ENCODE peak calls at places on chromosomes 3 and 15, in four cellular contexts. One of them, this sample, is unnamed.

GRCh38 chr15:51669381-51669780 is 11.9 kb upstream of the SCG3 start:
- DNase-seq in colonic mucosa: no peak
- DNase-seq in breast epithelium: no peak
- DNase-seq in psoas muscle: no peak
- DNase-seq in this sample: no peak

GRCh38 chr3:108546249-108546648 is 35.9 kb upstream of the MYH15 start:
- DNase-seq in colonic mucosa: no peak
- DNase-seq in breast epithelium: no peak
- DNase-seq in psoas muscle: no peak
- DNase-seq in this sample: no peak

GRCh38 chr3:32961189-32961715 is 9.8 kb downstream of the CCR4 start:
- DNase-seq in colonic mucosa: no peak
- DNase-seq in breast epithelium: no peak
- DNase-seq in psoas muscle: no peak
- DNase-seq in this sample: no peak

GRCh38 chr15:28783873-28784272 is 64.6 kb downstream of the GOLGA6L7 start:
- DNase-seq in colonic mucosa: no peak
- DNase-seq in breast epithelium: no peak
- DNase-seq in psoas muscle: no peak
- DNase-seq in this sample: no peak

GRCh38 chr15:77027697-77028450 is 32.9 kb downstream of the PSTPIP1 start:
- DNase-seq in colonic mucosa: peak
- DNase-seq in breast epithelium: peak
- DNase-seq in psoas muscle: peak
- DNase-seq in this sample: no peak

GRCh38 chr15:101664303-101664913 is 12.2 kb upstream of the TM2D3 start:
- DNase-seq in colonic mucosa: no peak
- DNase-seq in breast epithelium: no peak
- DNase-seq in psoas muscle: no peak
- DNase-seq in this sample: no peak

GRCh38 chr3:65732060-65732933 is 306.4 kb downstream of the MAGI1 start:
- DNase-seq in colonic mucosa: peak
- DNase-seq in breast epithelium: no peak
- DNase-seq in psoas muscle: no peak
- DNase-seq in this sample: peak

GRCh38 chr15:53520867-53521525 is 238.5 kb downstream of the WDR72 start:
- DNase-seq in colonic mucosa: no peak
- DNase-seq in breast epithelium: no peak
- DNase-seq in psoas muscle: no peak
- DNase-seq in this sample: peak

GRCh38 chr3:155283092-155284056 is 10.1 kb downstream of the STRIT1 start:
- DNase-seq in colonic mucosa: no peak
- DNase-seq in breast epithelium: no peak
- DNase-seq in psoas muscle: no peak
- DNase-seq in this sample: no peak

GRCh38 chr3:53796161-53796560 is 50.1 kb downstream of the CHDH start:
- DNase-seq in colonic mucosa: peak
- DNase-seq in breast epithelium: no peak
- DNase-seq in psoas muscle: no peak
- DNase-seq in this sample: no peak

GRCh38 chr3:36653095-36653494 is 111.3 kb downstream of the DCLK3 start:
- DNase-seq in colonic mucosa: no peak
- DNase-seq in breast epithelium: no peak
- DNase-seq in psoas muscle: no peak
- DNase-seq in this sample: no peak

GRCh38 chr15:62035256-62035908 is 24.9 kb downstream of the VPS13C start:
- DNase-seq in colonic mucosa: no peak
- DNase-seq in breast epithelium: no peak
- DNase-seq in psoas muscle: no peak
- DNase-seq in this sample: peak

GRCh38 chr3:32440481-32441350 is 49.1 kb downstream of the CMTM7 start:
- DNase-seq in colonic mucosa: peak
- DNase-seq in breast epithelium: no peak
- DNase-seq in psoas muscle: no peak
- DNase-seq in this sample: no peak

GRCh38 chr15:95365615-95366107 is 964.8 kb upstream of the NR2F2 start:
- DNase-seq in colonic mucosa: no peak
- DNase-seq in breast epithelium: no peak
- DNase-seq in psoas muscle: no peak
- DNase-seq in this sample: no peak

GRCh38 chr15:66611257-66612053 is 45.7 kb upstream of the LCTL start:
- DNase-seq in colonic mucosa: no peak
- DNase-seq in breast epithelium: no peak
- DNase-seq in psoas muscle: no peak
- DNase-seq in this sample: no peak

GRCh38 chr3:21750831-21751391 is at the start of gene ZNF385D:
- DNase-seq in colonic mucosa: peak
- DNase-seq in breast epithelium: peak
- DNase-seq in psoas muscle: peak
- DNase-seq in this sample: peak

GRCh38 chr3:150278843-150279341 is 129.2 kb upstream of the TSC22D2 start:
- DNase-seq in colonic mucosa: peak
- DNase-seq in breast epithelium: peak
- DNase-seq in psoas muscle: no peak
- DNase-seq in this sample: no peak

GRCh38 chr3:178699810-178700209 is 163.6 kb downstream of the KCNMB2 start:
- DNase-seq in colonic mucosa: no peak
- DNase-seq in breast epithelium: no peak
- DNase-seq in psoas muscle: no peak
- DNase-seq in this sample: peak

GRCh38 chr3:168608926-168609325 is 513.2 kb upstream of the GOLIM4 start:
- DNase-seq in colonic mucosa: no peak
- DNase-seq in breast epithelium: no peak
- DNase-seq in psoas muscle: no peak
- DNase-seq in this sample: no peak

GRCh38 chr3:96449803-96450202 is 364.6 kb upstream of the EPHA6 start:
- DNase-seq in colonic mucosa: peak
- DNase-seq in breast epithelium: no peak
- DNase-seq in psoas muscle: no peak
- DNase-seq in this sample: no peak

GRCh38 chr15:49734831-49735508 is 114.1 kb downstream of the DTWD1 start:
- DNase-seq in colonic mucosa: no peak
- DNase-seq in breast epithelium: no peak
- DNase-seq in psoas muscle: no peak
- DNase-seq in this sample: no peak

GRCh38 chr3:41682996-41683395 is 278.9 kb downstream of the ULK4 start:
- DNase-seq in colonic mucosa: no peak
- DNase-seq in breast epithelium: no peak
- DNase-seq in psoas muscle: no peak
- DNase-seq in this sample: peak

GRCh38 chr15:48617619-48618018 is 27.9 kb downstream of the FBN1 start:
- DNase-seq in colonic mucosa: peak
- DNase-seq in breast epithelium: no peak
- DNase-seq in psoas muscle: no peak
- DNase-seq in this sample: peak

DNA sequence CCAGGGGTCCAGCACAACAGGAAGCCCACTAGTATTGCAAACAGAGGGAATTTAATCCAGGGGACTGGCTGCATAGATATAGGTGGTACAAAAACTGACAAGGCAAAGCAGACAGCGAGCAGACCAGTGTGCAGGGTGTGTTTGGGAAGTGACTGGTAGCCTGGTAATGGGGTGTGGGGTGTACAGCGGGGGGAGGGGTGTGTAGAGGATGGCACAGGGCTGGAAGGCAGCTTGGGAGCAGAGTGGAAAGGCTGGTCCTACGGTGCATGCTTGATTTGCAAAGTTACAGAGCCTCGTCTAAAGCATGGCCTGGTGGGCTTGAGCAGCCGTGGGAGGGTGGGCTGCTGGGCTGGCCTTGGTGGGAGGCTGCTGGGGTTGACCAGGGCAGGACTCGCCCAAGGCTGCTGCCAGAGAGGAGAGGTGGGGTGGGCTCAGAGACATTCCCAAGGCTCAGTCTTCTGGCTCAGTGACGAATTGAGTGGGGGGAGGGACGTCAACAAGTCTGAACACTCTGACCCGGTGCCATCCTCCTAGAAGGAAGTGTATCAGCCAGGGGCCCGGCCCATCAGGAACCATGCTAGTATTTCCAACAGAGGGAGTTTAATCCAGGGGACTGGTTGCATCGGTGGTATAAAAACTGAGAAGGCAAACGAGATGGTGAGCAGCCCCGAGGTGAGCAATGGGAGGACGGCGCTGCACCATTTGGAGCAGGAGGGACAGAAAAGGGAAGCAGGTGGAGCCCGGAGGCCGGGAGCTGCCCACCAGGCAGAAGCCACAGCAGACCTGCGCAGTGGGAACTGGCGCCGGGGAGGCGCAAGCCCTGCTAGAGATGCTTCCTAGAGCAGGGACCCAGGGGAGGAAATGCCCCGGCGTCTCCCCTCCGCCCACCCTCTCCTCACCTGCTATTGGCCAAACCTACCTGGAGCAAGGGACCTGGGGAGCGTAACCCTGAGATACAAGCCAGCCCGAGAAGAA is 29.2 kb downstream of the CPN2 start:
- DNase-seq in colonic mucosa: no peak
- DNase-seq in breast epithelium: no peak
- DNase-seq in psoas muscle: no peak
- DNase-seq in this sample: no peak
- H3K4me3 ChIP-seq in colonic mucosa: no peak
- H3K4me3 ChIP-seq in breast epithelium: no peak
- H3K4me3 ChIP-seq in psoas muscle: no peak
- H3K4me3 ChIP-seq in this sample: no peak

GRCh38 chr3:136752046-136752326 is 192 bp downstream of the STAG1 start:
- DNase-seq in colonic mucosa: no peak
- DNase-seq in breast epithelium: no peak
- DNase-seq in psoas muscle: no peak
- DNase-seq in this sample: no peak

GRCh38 chr3:136751259-136752045 is 726 bp downstream of the STAG1 start:
- DNase-seq in colonic mucosa: peak
- DNase-seq in breast epithelium: peak
- DNase-seq in psoas muscle: peak
- DNase-seq in this sample: peak

GRCh38 chr3:136752327-136753111 is at the start of gene STAG1:
- DNase-seq in colonic mucosa: peak
- DNase-seq in breast epithelium: peak
- DNase-seq in psoas muscle: peak
- DNase-seq in this sample: peak

GRCh38 chr3:136750209-136750921 is 1.8 kb downstream of the STAG1 start:
- DNase-seq in colonic mucosa: no peak
- DNase-seq in breast epithelium: no peak
- DNase-seq in psoas muscle: no peak
- DNase-seq in this sample: no peak

DNA sequence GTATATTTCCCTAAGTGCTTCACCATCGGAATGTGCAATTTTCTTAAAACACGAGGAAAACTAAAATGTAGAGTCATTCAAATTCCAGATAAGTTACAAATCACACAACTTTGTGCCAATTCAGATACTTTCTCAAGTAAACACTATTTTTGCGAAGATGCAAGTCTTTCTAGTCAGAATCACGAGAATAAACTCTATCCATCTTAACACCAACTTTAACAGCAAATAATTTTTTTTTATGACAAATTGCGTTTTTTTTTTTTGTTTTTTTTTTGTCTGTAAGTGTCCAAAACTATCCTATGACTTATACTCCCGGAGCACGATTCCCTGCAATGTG is 1.3 kb downstream of the STAG1 start:
- DNase-seq in colonic mucosa: no peak
- DNase-seq in breast epithelium: no peak
- DNase-seq in psoas muscle: no peak
- DNase-seq in this sample: peak
- H3K4me3 ChIP-seq in colonic mucosa: peak
- H3K4me3 ChIP-seq in breast epithelium: peak
- H3K4me3 ChIP-seq in psoas muscle: peak
- H3K4me3 ChIP-seq in this sample: peak

GRCh38 chr15:85757939-85758654 is 36.6 kb downstream of the KLHL25 start:
- DNase-seq in colonic mucosa: no peak
- DNase-seq in breast epithelium: no peak
- DNase-seq in psoas muscle: no peak
- DNase-seq in this sample: no peak
- H3K4me3 ChIP-seq in colonic mucosa: no peak
- H3K4me3 ChIP-seq in breast epithelium: no peak
- H3K4me3 ChIP-seq in psoas muscle: no peak
- H3K4me3 ChIP-seq in this sample: no peak

GRCh38 chr15:78875107-78875914 is 2.6 kb downstream of the MORF4L1 start:
- DNase-seq in colonic mucosa: no peak
- DNase-seq in breast epithelium: no peak
- DNase-seq in psoas muscle: no peak
- DNase-seq in this sample: no peak
- H3K4me3 ChIP-seq in colonic mucosa: peak
- H3K4me3 ChIP-seq in breast epithelium: peak
- H3K4me3 ChIP-seq in psoas muscle: peak
- H3K4me3 ChIP-seq in this sample: peak

DNA sequence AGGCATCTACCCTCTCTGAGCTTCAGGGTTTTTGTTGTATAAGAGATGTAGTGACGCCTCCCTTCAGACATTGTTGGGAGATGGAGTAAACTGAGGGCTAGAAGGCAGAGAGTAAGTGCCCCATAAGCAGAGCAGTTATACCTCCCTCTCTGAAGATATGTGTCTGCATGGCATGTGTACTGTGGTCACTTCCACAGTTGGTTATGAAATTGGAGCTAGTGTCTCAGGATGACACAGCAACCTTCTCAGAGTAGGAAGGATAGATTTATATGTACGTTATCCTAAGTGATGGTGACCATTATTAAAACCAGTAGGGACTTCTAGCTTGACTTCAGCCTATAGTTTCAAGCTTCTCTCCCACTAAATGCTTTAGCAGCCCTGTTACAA is 17.9 kb downstream of the PXK start:
- DNase-seq in colonic mucosa: no peak
- DNase-seq in breast epithelium: no peak
- DNase-seq in psoas muscle: no peak
- DNase-seq in this sample: no peak
- H3K4me3 ChIP-seq in colonic mucosa: no peak
- H3K4me3 ChIP-seq in breast epithelium: no peak
- H3K4me3 ChIP-seq in psoas muscle: no peak
- H3K4me3 ChIP-seq in this sample: no peak

GRCh38 chr3:9794400-9794799 is 1.5 kb downstream of the ARPC4 start:
- DNase-seq in colonic mucosa: no peak
- DNase-seq in breast epithelium: no peak
- DNase-seq in psoas muscle: no peak
- DNase-seq in this sample: no peak
- H3K4me3 ChIP-seq in colonic mucosa: no peak
- H3K4me3 ChIP-seq in breast epithelium: peak
- H3K4me3 ChIP-seq in psoas muscle: peak
- H3K4me3 ChIP-seq in this sample: no peak

GRCh38 chr3:164095949-164096348 is 982.3 kb downstream of the SI start:
- DNase-seq in colonic mucosa: no peak
- DNase-seq in breast epithelium: no peak
- DNase-seq in psoas muscle: no peak
- DNase-seq in this sample: no peak

GRCh38 chr3:164095279-164095678 is 983.0 kb downstream of the SI start:
- DNase-seq in colonic mucosa: no peak
- DNase-seq in breast epithelium: no peak
- DNase-seq in psoas muscle: no peak
- DNase-seq in this sample: no peak

GRCh38 chr3:164094546-164094945 is 983.8 kb downstream of the SI start:
- DNase-seq in colonic mucosa: no peak
- DNase-seq in breast epithelium: no peak
- DNase-seq in psoas muscle: no peak
- DNase-seq in this sample: no peak

DNA sequence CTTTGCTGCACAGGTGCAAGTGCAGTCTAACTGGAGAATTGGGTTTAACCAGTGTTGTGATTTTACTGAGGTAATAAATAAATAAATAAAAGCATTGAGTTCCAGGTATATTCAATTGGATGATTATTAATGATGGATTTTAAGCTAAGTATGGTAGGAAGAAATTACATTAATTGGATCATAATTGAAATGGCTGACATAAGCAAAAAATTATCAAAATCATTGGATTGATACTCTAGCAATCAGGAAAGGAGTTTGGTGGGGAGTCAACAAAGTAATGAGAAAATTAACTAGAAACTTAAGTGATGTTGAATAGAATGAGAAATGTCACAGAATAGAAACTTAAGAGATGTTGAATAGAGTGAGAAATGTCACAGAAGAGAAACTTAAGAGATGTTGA is 981.9 kb downstream of the SI start:
- DNase-seq in colonic mucosa: no peak
- DNase-seq in breast epithelium: no peak
- DNase-seq in psoas muscle: no peak
- DNase-seq in this sample: no peak
- H3K4me3 ChIP-seq in colonic mucosa: no peak
- H3K4me3 ChIP-seq in breast epithelium: no peak
- H3K4me3 ChIP-seq in psoas muscle: no peak
- H3K4me3 ChIP-seq in this sample: no peak